ENCODE peak calls at places on chromosomes 5 and 9, in nine cellular contexts. One of them, this sample, is unnamed.

GRCh38 chr5:55668356-55668755 is 43.8 kb downstream of the SLC38A9 start:
- DNase-seq in CD4-positive, CD25-positive, alpha-beta regulatory T cell: no peak
- DNase-seq in tibial nerve: no peak
- DNase-seq in PC-3: peak
- DNase-seq in heart right ventricle: no peak
- DNase-seq in H9: no peak
- DNase-seq in cardiac muscle cell: no peak
- DNase-seq in CD4-positive, alpha-beta memory T cell: no peak
- DNase-seq in AG04450: peak
- DNase-seq in this sample: no peak

GRCh38 chr5:80736730-80737129 is 81.9 kb upstream of the DHFR start:
- DNase-seq in H9: no peak
- DNase-seq in PC-3: peak
- DNase-seq in cardiac muscle cell: no peak
- DNase-seq in tibial nerve: no peak
- DNase-seq in CD4-positive, alpha-beta memory T cell: no peak
- DNase-seq in AG04450: no peak
- DNase-seq in heart right ventricle: no peak
- DNase-seq in CD4-positive, CD25-positive, alpha-beta regulatory T cell: no peak
- DNase-seq in this sample: no peak

GRCh38 chr5:65151632-65152031 is 330.1 kb downstream of the ADAMTS6 start:
- DNase-seq in PC-3: no peak
- DNase-seq in CD4-positive, CD25-positive, alpha-beta regulatory T cell: no peak
- DNase-seq in cardiac muscle cell: no peak
- DNase-seq in AG04450: no peak
- DNase-seq in heart right ventricle: no peak
- DNase-seq in tibial nerve: peak
- DNase-seq in H9: no peak
- DNase-seq in CD4-positive, alpha-beta memory T cell: no peak
- DNase-seq in this sample: no peak

GRCh38 chr5:131760793-131761192 is 36.0 kb downstream of the FNIP1 start:
- DNase-seq in cardiac muscle cell: no peak
- DNase-seq in tibial nerve: no peak
- DNase-seq in H9: no peak
- DNase-seq in CD4-positive, CD25-positive, alpha-beta regulatory T cell: no peak
- DNase-seq in CD4-positive, alpha-beta memory T cell: no peak
- DNase-seq in heart right ventricle: no peak
- DNase-seq in AG04450: no peak
- DNase-seq in PC-3: no peak
- DNase-seq in this sample: no peak

GRCh38 chr5:176887252-176887849 is 11.8 kb downstream of the HK3 start:
- DNase-seq in CD4-positive, CD25-positive, alpha-beta regulatory T cell: no peak
- DNase-seq in H9: peak
- DNase-seq in cardiac muscle cell: no peak
- DNase-seq in AG04450: no peak
- DNase-seq in CD4-positive, alpha-beta memory T cell: no peak
- DNase-seq in tibial nerve: no peak
- DNase-seq in heart right ventricle: no peak
- DNase-seq in PC-3: no peak
- DNase-seq in this sample: no peak

GRCh38 chr9:104895572-104895971 is 32.4 kb downstream of the ABCA1 start:
- DNase-seq in H9: no peak
- DNase-seq in CD4-positive, CD25-positive, alpha-beta regulatory T cell: no peak
- DNase-seq in AG04450: no peak
- DNase-seq in tibial nerve: no peak
- DNase-seq in cardiac muscle cell: no peak
- DNase-seq in CD4-positive, alpha-beta memory T cell: no peak
- DNase-seq in heart right ventricle: no peak
- DNase-seq in PC-3: peak
- DNase-seq in this sample: no peak

GRCh38 chr9:3880851-3881250 is 355.1 kb upstream of the RFX3 start:
- DNase-seq in heart right ventricle: no peak
- DNase-seq in cardiac muscle cell: no peak
- DNase-seq in AG04450: peak
- DNase-seq in CD4-positive, alpha-beta memory T cell: no peak
- DNase-seq in CD4-positive, CD25-positive, alpha-beta regulatory T cell: no peak
- DNase-seq in PC-3: peak
- DNase-seq in H9: no peak
- DNase-seq in tibial nerve: no peak
- DNase-seq in this sample: no peak

GRCh38 chr9:98101868-98102273 is 17.2 kb downstream of the TRIM14 start:
- DNase-seq in H9: peak
- DNase-seq in tibial nerve: no peak
- DNase-seq in cardiac muscle cell: no peak
- DNase-seq in heart right ventricle: no peak
- DNase-seq in CD4-positive, CD25-positive, alpha-beta regulatory T cell: peak
- DNase-seq in PC-3: no peak
- DNase-seq in AG04450: no peak
- DNase-seq in CD4-positive, alpha-beta memory T cell: peak
- DNase-seq in this sample: no peak

GRCh38 chr5:178318893-178319292 is 86.3 kb upstream of the PHYKPL start:
- DNase-seq in H9: no peak
- DNase-seq in CD4-positive, CD25-positive, alpha-beta regulatory T cell: no peak
- DNase-seq in cardiac muscle cell: no peak
- DNase-seq in PC-3: no peak
- DNase-seq in heart right ventricle: peak
- DNase-seq in tibial nerve: no peak
- DNase-seq in CD4-positive, alpha-beta memory T cell: no peak
- DNase-seq in AG04450: no peak
- DNase-seq in this sample: no peak

GRCh38 chr9:38685535-38685934 is 34.4 kb downstream of the FAM240B start:
- DNase-seq in H9: no peak
- DNase-seq in CD4-positive, alpha-beta memory T cell: no peak
- DNase-seq in tibial nerve: no peak
- DNase-seq in AG04450: no peak
- DNase-seq in cardiac muscle cell: no peak
- DNase-seq in PC-3: no peak
- DNase-seq in CD4-positive, CD25-positive, alpha-beta regulatory T cell: no peak
- DNase-seq in heart right ventricle: no peak
- DNase-seq in this sample: no peak

GRCh38 chr9:89078860-89079259 is 87.6 kb downstream of the S1PR3 start:
- DNase-seq in CD4-positive, CD25-positive, alpha-beta regulatory T cell: no peak
- DNase-seq in tibial nerve: no peak
- DNase-seq in AG04450: no peak
- DNase-seq in PC-3: peak
- DNase-seq in CD4-positive, alpha-beta memory T cell: no peak
- DNase-seq in H9: no peak
- DNase-seq in heart right ventricle: no peak
- DNase-seq in cardiac muscle cell: no peak
- DNase-seq in this sample: no peak

GRCh38 chr5:169494383-169495251 is 89.0 kb upstream of the SPDL1 start:
- DNase-seq in cardiac muscle cell: no peak
- DNase-seq in tibial nerve: no peak
- DNase-seq in CD4-positive, alpha-beta memory T cell: no peak
- DNase-seq in CD4-positive, CD25-positive, alpha-beta regulatory T cell: no peak
- DNase-seq in PC-3: no peak
- DNase-seq in heart right ventricle: no peak
- DNase-seq in H9: no peak
- DNase-seq in AG04450: no peak
- DNase-seq in this sample: no peak

DNA sequence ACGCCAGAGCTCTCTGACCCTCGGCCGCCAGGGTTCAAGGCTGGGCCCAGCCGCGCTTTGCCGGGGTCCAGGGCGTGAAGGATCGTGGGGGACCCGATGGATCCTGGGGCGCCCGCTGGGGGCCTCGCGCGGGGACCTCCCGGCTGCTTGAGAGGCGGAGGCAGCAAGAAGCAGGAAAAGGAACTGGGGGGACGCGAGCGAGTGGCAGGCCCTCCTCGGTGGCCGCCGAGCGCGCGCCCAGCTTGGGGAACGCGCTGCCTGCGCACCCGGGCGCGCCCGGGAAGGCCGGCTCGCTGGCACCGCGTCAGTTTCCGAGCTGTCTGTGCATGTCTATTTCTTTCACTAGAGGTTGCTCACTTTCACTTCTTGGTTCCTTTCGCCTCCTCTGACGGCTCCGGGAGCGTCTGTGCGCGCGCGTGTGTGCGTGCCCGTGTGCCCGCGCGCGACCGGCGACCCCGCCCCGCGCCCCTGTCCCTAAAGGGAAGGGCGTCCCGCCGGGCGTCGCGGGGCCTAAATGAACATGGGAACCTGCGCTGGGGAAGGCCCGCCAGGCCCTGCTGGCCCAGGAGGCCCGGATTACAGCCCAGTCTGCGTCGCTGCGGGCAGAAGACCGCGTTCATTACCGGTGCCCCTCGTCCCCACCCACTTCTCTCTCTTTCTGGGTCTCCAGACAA is 205.5 kb upstream of the IER5L start:
- DNase-seq in cardiac muscle cell: peak
- DNase-seq in tibial nerve: peak
- DNase-seq in PC-3: peak
- DNase-seq in CD4-positive, CD25-positive, alpha-beta regulatory T cell: peak
- DNase-seq in AG04450: no peak
- DNase-seq in CD4-positive, alpha-beta memory T cell: peak
- DNase-seq in heart right ventricle: peak
- DNase-seq in H9: peak
- DNase-seq in this sample: peak
- H3K27ac ChIP-seq in cardiac muscle cell: peak
- H3K27ac ChIP-seq in tibial nerve: peak
- H3K27ac ChIP-seq in PC-3: peak
- H3K27ac ChIP-seq in CD4-positive, CD25-positive, alpha-beta regulatory T cell: peak
- H3K27ac ChIP-seq in AG04450: no peak
- H3K27ac ChIP-seq in CD4-positive, alpha-beta memory T cell: peak
- H3K27ac ChIP-seq in heart right ventricle: peak
- H3K27ac ChIP-seq in H9: no peak
- H3K27ac ChIP-seq in this sample: peak

GRCh38 chr9:21766096-21766495 is 36.3 kb upstream of the MTAP start:
- DNase-seq in PC-3: no peak
- DNase-seq in H9: no peak
- DNase-seq in AG04450: no peak
- DNase-seq in CD4-positive, CD25-positive, alpha-beta regulatory T cell: no peak
- DNase-seq in cardiac muscle cell: no peak
- DNase-seq in CD4-positive, alpha-beta memory T cell: no peak
- DNase-seq in tibial nerve: no peak
- DNase-seq in heart right ventricle: no peak
- DNase-seq in this sample: no peak

DNA sequence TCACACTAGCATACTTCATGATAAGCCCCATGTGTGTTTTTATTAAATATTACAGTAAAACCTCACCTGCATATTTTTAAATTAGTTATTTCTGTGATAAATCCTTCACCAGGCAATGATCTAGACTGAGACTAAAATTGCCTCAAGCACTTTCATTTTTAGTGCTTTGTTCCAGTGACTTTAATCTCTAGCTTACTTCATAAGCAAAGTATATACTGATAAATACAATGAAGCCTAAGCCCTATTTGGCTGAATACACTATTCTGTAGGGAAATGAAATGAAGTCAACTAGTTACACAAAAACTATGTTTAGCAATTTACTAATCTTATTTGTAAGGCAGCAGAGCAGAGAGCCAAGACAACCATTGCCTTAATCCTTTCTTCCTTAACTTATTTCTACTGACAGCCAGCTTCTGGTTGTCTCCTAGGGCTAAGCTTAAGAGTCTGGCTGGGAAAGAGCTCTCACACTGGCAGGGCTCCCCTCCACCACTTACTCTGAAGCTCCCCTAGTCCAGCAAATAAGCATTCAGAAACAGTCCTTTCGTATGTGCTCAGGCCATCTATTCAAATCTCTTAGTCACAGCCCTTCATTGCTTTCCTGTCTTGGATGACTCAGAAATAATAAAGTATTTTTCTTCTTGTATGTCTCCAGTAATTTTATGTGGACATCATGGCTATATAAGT is 31.4 kb upstream of the MTAP start:
- DNase-seq in heart right ventricle: no peak
- DNase-seq in tibial nerve: no peak
- DNase-seq in AG04450: peak
- DNase-seq in CD4-positive, alpha-beta memory T cell: no peak
- DNase-seq in CD4-positive, CD25-positive, alpha-beta regulatory T cell: no peak
- DNase-seq in H9: no peak
- DNase-seq in PC-3: peak
- DNase-seq in cardiac muscle cell: no peak
- DNase-seq in this sample: no peak
- H3K27ac ChIP-seq in heart right ventricle: no peak
- H3K27ac ChIP-seq in tibial nerve: no peak
- H3K27ac ChIP-seq in AG04450: peak
- H3K27ac ChIP-seq in CD4-positive, alpha-beta memory T cell: no peak
- H3K27ac ChIP-seq in CD4-positive, CD25-positive, alpha-beta regulatory T cell: no peak
- H3K27ac ChIP-seq in H9: no peak
- H3K27ac ChIP-seq in PC-3: peak
- H3K27ac ChIP-seq in cardiac muscle cell: no peak
- H3K27ac ChIP-seq in this sample: no peak

DNA sequence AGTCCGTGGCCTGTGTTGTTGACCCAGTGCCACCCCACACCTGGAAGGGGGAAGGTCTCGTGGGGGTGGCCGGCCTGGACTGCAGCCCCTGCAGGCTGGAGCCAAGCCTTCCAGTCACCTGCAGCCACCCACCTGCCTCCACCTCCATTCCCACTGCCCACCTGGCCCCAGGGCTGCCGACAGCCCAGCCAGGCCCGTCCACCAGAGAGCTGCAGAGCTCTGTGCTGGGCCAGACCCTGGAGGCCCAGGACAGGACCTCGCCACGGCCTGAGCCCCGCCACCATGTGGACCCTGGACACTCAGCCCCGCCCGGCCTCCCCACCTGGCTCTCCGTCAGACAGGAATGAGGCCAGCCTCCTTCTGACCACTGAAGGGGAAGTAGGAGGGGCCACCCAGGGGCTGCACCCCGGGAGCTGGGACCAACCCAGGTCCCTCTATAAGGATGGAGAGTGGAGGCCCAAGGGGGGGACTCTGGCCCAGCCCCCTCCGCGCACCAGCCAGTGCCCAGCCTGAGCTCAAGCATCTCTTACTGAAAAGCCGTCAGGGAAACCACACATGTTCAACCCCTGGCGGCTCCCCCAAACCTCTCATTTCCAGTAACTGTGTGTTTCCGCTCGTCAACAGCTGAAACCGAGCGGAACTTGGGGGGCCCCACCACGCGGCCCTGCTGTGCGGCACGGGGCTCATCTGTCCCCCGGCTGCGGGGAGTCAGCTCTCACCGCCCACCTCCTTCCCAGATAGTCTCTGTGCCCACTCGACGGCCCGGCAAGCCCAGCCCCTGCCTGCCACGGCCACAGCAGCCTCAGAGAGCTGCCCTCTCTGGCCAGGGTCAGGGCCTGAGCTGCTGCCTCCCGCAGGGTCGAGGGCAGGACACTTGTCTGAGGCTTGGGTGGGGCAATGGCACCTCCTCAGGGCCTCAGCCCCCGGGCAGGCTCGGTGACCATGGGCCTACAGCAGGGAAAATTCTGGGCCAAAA is 12.8 kb downstream of the NOTCH1 start:
- DNase-seq in H9: no peak
- DNase-seq in AG04450: no peak
- DNase-seq in tibial nerve: no peak
- DNase-seq in heart right ventricle: no peak
- DNase-seq in CD4-positive, CD25-positive, alpha-beta regulatory T cell: peak
- DNase-seq in CD4-positive, alpha-beta memory T cell: peak
- DNase-seq in cardiac muscle cell: no peak
- DNase-seq in PC-3: no peak
- DNase-seq in this sample: no peak
- H3K27ac ChIP-seq in H9: no peak
- H3K27ac ChIP-seq in AG04450: no peak
- H3K27ac ChIP-seq in tibial nerve: peak
- H3K27ac ChIP-seq in heart right ventricle: peak
- H3K27ac ChIP-seq in CD4-positive, CD25-positive, alpha-beta regulatory T cell: peak
- H3K27ac ChIP-seq in CD4-positive, alpha-beta memory T cell: peak
- H3K27ac ChIP-seq in cardiac muscle cell: no peak
- H3K27ac ChIP-seq in PC-3: no peak
- H3K27ac ChIP-seq in this sample: peak

DNA sequence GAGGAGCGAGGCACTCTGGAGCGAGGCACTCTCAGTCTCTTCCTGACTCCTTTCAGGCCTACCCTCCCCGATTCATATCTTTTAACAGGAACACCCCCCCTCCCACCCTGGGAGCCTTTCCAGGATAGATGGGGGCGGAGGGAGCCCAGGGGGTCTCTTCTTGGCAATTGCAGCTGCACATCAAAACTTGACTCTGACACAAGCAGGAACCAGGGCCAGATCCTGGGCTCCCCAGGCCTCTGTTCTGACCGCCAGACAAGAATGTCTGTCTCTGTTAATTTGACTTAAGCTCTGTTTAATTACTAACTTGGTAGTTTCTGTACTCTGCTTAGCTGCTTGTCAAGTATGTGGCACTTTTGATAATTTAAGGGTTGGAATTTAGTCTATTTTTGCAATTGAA is 43.4 kb downstream of the ACTL7B start:
- DNase-seq in cardiac muscle cell: no peak
- DNase-seq in CD4-positive, alpha-beta memory T cell: no peak
- DNase-seq in AG04450: no peak
- DNase-seq in heart right ventricle: no peak
- DNase-seq in H9: no peak
- DNase-seq in tibial nerve: no peak
- DNase-seq in CD4-positive, CD25-positive, alpha-beta regulatory T cell: no peak
- DNase-seq in PC-3: no peak
- DNase-seq in this sample: no peak
- H3K27ac ChIP-seq in cardiac muscle cell: no peak
- H3K27ac ChIP-seq in CD4-positive, alpha-beta memory T cell: no peak
- H3K27ac ChIP-seq in AG04450: no peak
- H3K27ac ChIP-seq in heart right ventricle: no peak
- H3K27ac ChIP-seq in H9: no peak
- H3K27ac ChIP-seq in tibial nerve: no peak
- H3K27ac ChIP-seq in CD4-positive, CD25-positive, alpha-beta regulatory T cell: no peak
- H3K27ac ChIP-seq in PC-3: no peak
- H3K27ac ChIP-seq in this sample: no peak

This sample was measured in substantia nigra.